ENCODE peak calls at places on chromosomes 11 and 22, in seven cellular contexts. S, B, L, I, Z, R and V are unnamed samples.

GRCh38 chr22:20244744-20245576 is 23.2 kb downstream of the RTN4R start:
- ATAC-seq in L (no peak), Z (no peak), S (no peak), B (peak), R (no peak), I (no peak), V (no peak)

GRCh38 chr11:5891216-5891800 is 1.7 kb upstream of the OR52E5 start:
- ATAC-seq in Z (no peak), R (no peak), B (no peak), I (no peak), S (no peak), L (no peak), V (no peak)

GRCh38 chr11:127049486-127049885 is 48.9 kb upstream of the KIRREL3 start:
- ATAC-seq in R (no peak), S (no peak), B (no peak), I (no peak), L (no peak), Z (no peak), V (no peak)

GRCh38 chr11:100727410-100727809 is 40.3 kb downstream of the ARHGAP42 start:
- ATAC-seq in S (no peak), L (peak), B (no peak), Z (peak), I (no peak), R (no peak), V (no peak)

GRCh38 chr11:127789887-127790286 is 789.3 kb upstream of the KIRREL3 start:
- ATAC-seq in Z (peak), S (peak), B (no peak), L (no peak), R (peak), I (peak), V (no peak)

GRCh38 chr11:87173185-87174039 is 135.7 kb downstream of the TMEM135 start:
- ATAC-seq in R (peak), Z (peak), I (peak), S (no peak), B (peak), L (peak), V (no peak)

GRCh38 chr11:102158151-102158734 is 48.0 kb downstream of the YAP1 start:
- ATAC-seq in S (no peak), B (no peak), L (no peak), R (no peak), Z (no peak), I (peak), V (no peak)

GRCh38 chr11:76824083-76824939 is 36.4 kb upstream of the ACER3 start:
- ATAC-seq in I (peak), Z (peak), B (no peak), L (peak), S (peak), R (peak), V (peak)

GRCh38 chr11:35087648-35088047 is 51.3 kb upstream of the CD44 start:
- ATAC-seq in I (no peak), L (no peak), R (no peak), S (no peak), Z (no peak), B (no peak), V (peak)

GRCh38 chr11:2987881-2988280 is 4.2 kb downstream of the NAP1L4 start:
- ATAC-seq in L (no peak), B (peak), I (no peak), R (no peak), S (no peak), Z (no peak), V (no peak)

GRCh38 chr22:49770454-49771265 is 57.0 kb downstream of the BRD1 start:
- ATAC-seq in R (no peak), I (no peak), B (no peak), Z (no peak), S (peak), L (no peak), V (no peak)

GRCh38 chr11:62401781-62402180 is 17.1 kb upstream of the SCGB1A1 start:
- ATAC-seq in R (no peak), I (no peak), Z (no peak), L (no peak), S (peak), B (peak), V (no peak)

GRCh38 chr11:61082931-61083531 is 19.3 kb upstream of the CD5 start:
- ATAC-seq in L (no peak), S (no peak), I (no peak), B (peak), Z (peak), R (no peak), V (no peak)

GRCh38 chr11:78261367-78261766 is 72.6 kb downstream of the USP35 start:
- ATAC-seq in Z (no peak), S (peak), R (no peak), B (no peak), L (no peak), I (no peak), V (no peak)

GRCh38 chr11:126394036-126394435 is 38.5 kb downstream of the ST3GAL4 start:
- ATAC-seq in R (no peak), Z (no peak), B (no peak), S (no peak), L (no peak), I (peak), V (no peak)

GRCh38 chr22:48783821-48784266 is 1043.8 kb downstream of the BRD1 start:
- ATAC-seq in L (no peak), I (no peak), S (no peak), Z (no peak), R (no peak), B (no peak), V (no peak)

GRCh38 chr11:19160839-19161238 is 40.9 kb downstream of the CSRP3 start:
- ATAC-seq in L (no peak), I (no peak), R (peak), Z (no peak), B (no peak), S (no peak), V (no peak)
- TF ChIP-seq CTCF in L (peak), I (no peak), R (peak), Z (peak), B (no peak), S (no peak), V (no peak)

GRCh38 chr11:118522571-118523072 is 4.7 kb upstream of the TTC36 start:
- ATAC-seq in Z (peak), B (no peak), I (peak), S (peak), L (no peak), R (peak), V (no peak)
- H3K27ac ChIP-seq in Z (no peak), B (no peak), I (no peak), S (peak), L (no peak), R (no peak), V (no peak)

GRCh38 chr11:67545280-67545679 is 22.0 kb upstream of the CABP2 start:
- ATAC-seq in Z (no peak), S (peak), L (no peak), B (no peak), I (no peak), R (no peak), V (no peak)
- TF ChIP-seq CTCF in Z (no peak), S (peak), L (no peak), B (no peak), I (no peak), R (no peak), V (no peak)

GRCh38 chr22:32791056-32791455 is 10.4 kb upstream of the TIMP3 start:
- ATAC-seq in Z (no peak), B (no peak), L (no peak), R (no peak), I (no peak), S (no peak), V (no peak)

GRCh38 chr22:32796865-32797573 is 4.5 kb upstream of the TIMP3 start:
- ATAC-seq in L (peak), B (peak), I (peak), S (peak), R (no peak), Z (peak), V (peak)

GRCh38 chr22:32793604-32794003 is 7.9 kb upstream of the TIMP3 start:
- ATAC-seq in R (no peak), L (no peak), Z (no peak), S (no peak), B (no peak), I (no peak), V (no peak)

GRCh38 chr22:32794449-32795213 is 6.9 kb upstream of the TIMP3 start:
- ATAC-seq in B (no peak), I (no peak), S (peak), L (no peak), R (no peak), Z (no peak), V (no peak)

DNA sequence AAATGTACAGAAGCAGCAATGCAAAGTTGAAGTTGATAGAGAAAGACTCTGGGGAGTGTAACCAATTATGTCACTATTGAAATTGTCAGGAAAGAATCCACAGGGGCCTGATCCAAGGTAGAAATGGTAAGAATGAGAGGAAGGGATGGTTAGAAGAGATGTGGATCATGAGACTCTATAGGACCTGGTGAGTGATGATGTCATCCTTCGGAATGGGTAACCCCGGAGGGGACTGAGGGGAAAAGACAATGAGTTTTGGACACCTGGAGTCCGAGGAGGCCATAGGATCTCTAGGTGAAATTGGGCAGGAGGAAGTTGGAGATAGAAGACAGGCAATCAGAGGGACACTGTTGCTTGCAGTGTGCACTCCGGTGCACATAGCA is 6.3 kb upstream of the TIMP3 start:
- ATAC-seq in I (no peak), R (no peak), L (no peak), B (no peak), S (no peak), Z (no peak), V (no peak)
- H3K27ac ChIP-seq in I (no peak), R (no peak), L (no peak), B (no peak), S (no peak), Z (no peak), V (no peak)

GRCh38 chr22:29706493-29706892 is 13.3 kb upstream of the CABP7 start:
- ATAC-seq in R (no peak), S (peak), B (no peak), L (no peak), I (no peak), Z (no peak), V (no peak)
- TF ChIP-seq CTCF in R (no peak), S (no peak), B (no peak), L (no peak), I (no peak), Z (no peak), V (no peak)

GRCh38 chr11:120340529-120340928 is 4.3 kb downstream of the ARHGEF12 start:
- ATAC-seq in S (no peak), Z (no peak), L (no peak), B (no peak), R (peak), I (peak), V (no peak)
- H3K27ac ChIP-seq in S (no peak), Z (peak), L (peak), B (no peak), R (peak), I (peak), V (peak)